ENCODE peak calls at places on chromosome 20, in seven cellular contexts. One of them, this sample, is unnamed.

GRCh38 chr20:49660912-49661311 is 52.8 kb downstream of the B4GALT5 start:
- DNase-seq in AG08395: no peak
- DNase-seq in right lobe of liver: no peak
- DNase-seq in activated B cell treated with CpG ODN at 0.5 μM for 24 hours: no peak
- DNase-seq in CD4-positive, alpha-beta T cell: no peak
- DNase-seq in activated naive CD8-positive, alpha-beta T cell treated with anti-CD3 and anti-CD28 coated beads, Interleukin-2, amount 10 ng/mL, durations not matched to agents 7 days and 5 days: no peak
- DNase-seq in nephron progenitor cell: no peak
- DNase-seq in this sample: no peak

GRCh38 chr20:37524859-37525708 is 2.6 kb downstream of the BLCAP start:
- DNase-seq in CD4-positive, alpha-beta T cell: no peak
- DNase-seq in right lobe of liver: peak; percentile 27
- DNase-seq in activated B cell treated with CpG ODN at 0.5 μM for 24 hours: peak; percentile 12
- DNase-seq in AG08395: peak; percentile 76
- DNase-seq in nephron progenitor cell: no peak
- DNase-seq in activated naive CD8-positive, alpha-beta T cell treated with anti-CD3 and anti-CD28 coated beads, Interleukin-2, amount 10 ng/mL, durations not matched to agents 7 days and 5 days: no peak
- DNase-seq in this sample: no peak

GRCh38 chr20:56202493-56203077 is 45.9 kb upstream of the MC3R start:
- DNase-seq in activated B cell treated with CpG ODN at 0.5 μM for 24 hours: no peak
- DNase-seq in right lobe of liver: no peak
- DNase-seq in activated naive CD8-positive, alpha-beta T cell treated with anti-CD3 and anti-CD28 coated beads, Interleukin-2, amount 10 ng/mL, durations not matched to agents 7 days and 5 days: no peak
- DNase-seq in AG08395: no peak
- DNase-seq in nephron progenitor cell: no peak
- DNase-seq in CD4-positive, alpha-beta T cell: no peak
- DNase-seq in this sample: no peak

GRCh38 chr20:24208652-24209051 is 220.1 kb upstream of the GGTLC1 start:
- DNase-seq in nephron progenitor cell: peak; percentile 38
- DNase-seq in right lobe of liver: no peak
- DNase-seq in CD4-positive, alpha-beta T cell: no peak
- DNase-seq in activated naive CD8-positive, alpha-beta T cell treated with anti-CD3 and anti-CD28 coated beads, Interleukin-2, amount 10 ng/mL, durations not matched to agents 7 days and 5 days: no peak
- DNase-seq in AG08395: no peak
- DNase-seq in activated B cell treated with CpG ODN at 0.5 μM for 24 hours: no peak
- DNase-seq in this sample: no peak

GRCh38 chr20:13515291-13515690 is 123.4 kb downstream of the TASP1 start:
- DNase-seq in activated naive CD8-positive, alpha-beta T cell treated with anti-CD3 and anti-CD28 coated beads, Interleukin-2, amount 10 ng/mL, durations not matched to agents 7 days and 5 days: no peak
- DNase-seq in nephron progenitor cell: no peak
- DNase-seq in AG08395: no peak
- DNase-seq in right lobe of liver: no peak
- DNase-seq in activated B cell treated with CpG ODN at 0.5 μM for 24 hours: no peak
- DNase-seq in CD4-positive, alpha-beta T cell: no peak
- DNase-seq in this sample: no peak

GRCh38 chr20:57782631-57783041 is 72.8 kb upstream of the PMEPA1 start:
- DNase-seq in right lobe of liver: no peak
- DNase-seq in nephron progenitor cell: no peak
- DNase-seq in CD4-positive, alpha-beta T cell: no peak
- DNase-seq in activated B cell treated with CpG ODN at 0.5 μM for 24 hours: no peak
- DNase-seq in AG08395: no peak
- DNase-seq in activated naive CD8-positive, alpha-beta T cell treated with anti-CD3 and anti-CD28 coated beads, Interleukin-2, amount 10 ng/mL, durations not matched to agents 7 days and 5 days: no peak
- DNase-seq in this sample: no peak

GRCh38 chr20:34311118-34312023 is 8.2 kb upstream of the AHCY start:
- DNase-seq in AG08395: no peak
- DNase-seq in CD4-positive, alpha-beta T cell: no peak
- DNase-seq in nephron progenitor cell: peak; percentile 43
- DNase-seq in activated naive CD8-positive, alpha-beta T cell treated with anti-CD3 and anti-CD28 coated beads, Interleukin-2, amount 10 ng/mL, durations not matched to agents 7 days and 5 days: peak; percentile 39
- DNase-seq in activated B cell treated with CpG ODN at 0.5 μM for 24 hours: no peak
- DNase-seq in right lobe of liver: peak; percentile 98
- DNase-seq in this sample: no peak

GRCh38 chr20:19823216-19823615 is 65.2 kb downstream of the RIN2 start:
- DNase-seq in activated B cell treated with CpG ODN at 0.5 μM for 24 hours: no peak
- DNase-seq in AG08395: no peak
- DNase-seq in activated naive CD8-positive, alpha-beta T cell treated with anti-CD3 and anti-CD28 coated beads, Interleukin-2, amount 10 ng/mL, durations not matched to agents 7 days and 5 days: no peak
- DNase-seq in right lobe of liver: no peak
- DNase-seq in CD4-positive, alpha-beta T cell: no peak
- DNase-seq in nephron progenitor cell: no peak
- DNase-seq in this sample: no peak

GRCh38 chr20:47859255-47859654 is 74.0 kb upstream of the SULF2 start:
- DNase-seq in CD4-positive, alpha-beta T cell: no peak
- DNase-seq in AG08395: no peak
- DNase-seq in nephron progenitor cell: no peak
- DNase-seq in activated naive CD8-positive, alpha-beta T cell treated with anti-CD3 and anti-CD28 coated beads, Interleukin-2, amount 10 ng/mL, durations not matched to agents 7 days and 5 days: no peak
- DNase-seq in activated B cell treated with CpG ODN at 0.5 μM for 24 hours: no peak
- DNase-seq in right lobe of liver: no peak
- DNase-seq in this sample: no peak

GRCh38 chr20:4195499-4195898 is 180.1 kb upstream of the RNF24 start:
- DNase-seq in AG08395: peak; percentile 67
- DNase-seq in nephron progenitor cell: peak; percentile 52
- DNase-seq in activated B cell treated with CpG ODN at 0.5 μM for 24 hours: no peak
- DNase-seq in CD4-positive, alpha-beta T cell: no peak
- DNase-seq in right lobe of liver: no peak
- DNase-seq in activated naive CD8-positive, alpha-beta T cell treated with anti-CD3 and anti-CD28 coated beads, Interleukin-2, amount 10 ng/mL, durations not matched to agents 7 days and 5 days: no peak
- DNase-seq in this sample: no peak

GRCh38 chr20:64106435-64106961 is 867 bp downstream of the NPBWR2 start:
- DNase-seq in nephron progenitor cell: no peak
- DNase-seq in AG08395: no peak
- DNase-seq in right lobe of liver: no peak
- DNase-seq in activated B cell treated with CpG ODN at 0.5 μM for 24 hours: no peak
- DNase-seq in CD4-positive, alpha-beta T cell: no peak
- DNase-seq in activated naive CD8-positive, alpha-beta T cell treated with anti-CD3 and anti-CD28 coated beads, Interleukin-2, amount 10 ng/mL, durations not matched to agents 7 days and 5 days: no peak
- DNase-seq in this sample: no peak

GRCh38 chr20:25254986-25255680 is 7.2 kb downstream of the PYGB start:
- DNase-seq in CD4-positive, alpha-beta T cell: no peak
- DNase-seq in activated naive CD8-positive, alpha-beta T cell treated with anti-CD3 and anti-CD28 coated beads, Interleukin-2, amount 10 ng/mL, durations not matched to agents 7 days and 5 days: no peak
- DNase-seq in nephron progenitor cell: no peak
- DNase-seq in activated B cell treated with CpG ODN at 0.5 μM for 24 hours: no peak
- DNase-seq in right lobe of liver: peak; percentile 71
- DNase-seq in AG08395: no peak
- DNase-seq in this sample: no peak

GRCh38 chr20:58550661-58551060 is 35.5 kb upstream of the APCDD1L start:
- DNase-seq in activated naive CD8-positive, alpha-beta T cell treated with anti-CD3 and anti-CD28 coated beads, Interleukin-2, amount 10 ng/mL, durations not matched to agents 7 days and 5 days: no peak
- DNase-seq in right lobe of liver: no peak
- DNase-seq in AG08395: no peak
- DNase-seq in activated B cell treated with CpG ODN at 0.5 μM for 24 hours: no peak
- DNase-seq in nephron progenitor cell: no peak
- DNase-seq in CD4-positive, alpha-beta T cell: no peak
- DNase-seq in this sample: no peak

GRCh38 chr20:38357653-38358207 is 11.4 kb downstream of the LBP start:
- DNase-seq in right lobe of liver: no peak
- DNase-seq in nephron progenitor cell: no peak
- DNase-seq in activated B cell treated with CpG ODN at 0.5 μM for 24 hours: no peak
- DNase-seq in activated naive CD8-positive, alpha-beta T cell treated with anti-CD3 and anti-CD28 coated beads, Interleukin-2, amount 10 ng/mL, durations not matched to agents 7 days and 5 days: no peak
- DNase-seq in CD4-positive, alpha-beta T cell: no peak
- DNase-seq in AG08395: no peak
- DNase-seq in this sample: no peak

GRCh38 chr20:22672191-22672590 is 87.8 kb upstream of the FOXA2 start:
- DNase-seq in right lobe of liver: no peak
- DNase-seq in activated naive CD8-positive, alpha-beta T cell treated with anti-CD3 and anti-CD28 coated beads, Interleukin-2, amount 10 ng/mL, durations not matched to agents 7 days and 5 days: no peak
- DNase-seq in AG08395: no peak
- DNase-seq in CD4-positive, alpha-beta T cell: no peak
- DNase-seq in activated B cell treated with CpG ODN at 0.5 μM for 24 hours: no peak
- DNase-seq in nephron progenitor cell: no peak
- DNase-seq in this sample: no peak